ENCODE peak calls at places on chromosomes 3 and 15, in nine cellular contexts. Q is OCI-LY7, Y is T-helper 17 cell, M is lung, D is brain microvascular endothelial cell, R is T-helper 2 cell, S is posterior vena cava, B is epithelial cell of esophagus, N is NCI-H524 treated with DMSO at 0.1 percent for 48 hours. A is an unnamed sample.

GRCh38 chr15:40103124-40103858 is 5.4 kb downstream of the BMF start:
- DNase-seq in Q (no peak), Y (no peak), M (peak; percentile 83), D (no peak), R (no peak), S (peak; percentile 90), B (peak; percentile 90), N (peak; percentile 48), A (no peak)

GRCh38 chr3:47385796-47386195 is 5.0 kb downstream of the PTPN23 start:
- DNase-seq in Q (no peak), Y (no peak), M (no peak), D (no peak), R (no peak), S (no peak), B (no peak), N (no peak), A (no peak)

GRCh38 chr3:197495999-197496745 is 59.6 kb downstream of the BDH1 start:
- DNase-seq in Q (no peak), Y (no peak), M (no peak), D (no peak), R (no peak), S (no peak), B (no peak), N (no peak), A (no peak)

GRCh38 chr3:142912440-142913172 is 23.7 kb upstream of the PCOLCE2 start:
- DNase-seq in Q (no peak), Y (no peak), M (no peak), D (no peak), R (no peak), S (no peak), B (no peak), N (no peak), A (no peak)

GRCh38 chr3:46399557-46399956 is 7.3 kb downstream of the CCR5AS start:
- DNase-seq in Q (no peak), Y (no peak), M (no peak), D (no peak), R (no peak), S (no peak), B (peak; percentile 16), N (no peak), A (no peak)

GRCh38 chr3:112519424-112520001 is 20.2 kb upstream of the BTLA start:
- DNase-seq in Q (peak; percentile 81), Y (no peak), M (peak; percentile 33), D (peak; percentile 90), R (no peak), S (no peak), B (peak; percentile 73), N (peak; percentile 62), A (peak; percentile 83)

GRCh38 chr3:111143-112069 is 85.2 kb upstream of the CHL1 start:
- DNase-seq in Q (no peak), Y (no peak), M (no peak), D (no peak), R (no peak), S (no peak), B (peak; percentile 43), N (no peak), A (no peak)

GRCh38 chr15:95930659-95931375 is 399.7 kb upstream of the NR2F2 start:
- DNase-seq in Q (no peak), Y (no peak), M (no peak), D (no peak), R (no peak), S (no peak), B (no peak), N (peak; percentile 93), A (no peak)

GRCh38 chr15:60535265-60535664 is 56.3 kb upstream of the ICE2 start:
- DNase-seq in Q (no peak), Y (no peak), M (no peak), D (no peak), R (no peak), S (no peak), B (no peak), N (no peak), A (no peak)

GRCh38 chr3:28646435-28646834 is 297.8 kb upstream of the AZI2 start:
- DNase-seq in Q (no peak), Y (no peak), M (no peak), D (no peak), R (no peak), S (no peak), B (no peak), N (no peak), A (no peak)

GRCh38 chr15:50256188-50257041 is 9.1 kb downstream of the HDC start:
- DNase-seq in Q (no peak), Y (no peak), M (peak; percentile 17), D (peak; percentile 78), R (no peak), S (no peak), B (peak; percentile 73), N (no peak), A (no peak)

GRCh38 chr3:48130321-48130881 is 57.8 kb downstream of the CDC25A start:
- DNase-seq in Q (no peak), Y (no peak), M (peak; percentile 48), D (peak; percentile 94), R (no peak), S (peak; percentile 95), B (no peak), N (no peak), A (no peak)

GRCh38 chr3:13288732-13289718 is 131.1 kb downstream of the NUP210 start:
- DNase-seq in Q (no peak), Y (no peak), M (no peak), D (no peak), R (no peak), S (peak; percentile 80), B (no peak), N (no peak), A (no peak)

GRCh38 chr15:69158843-69159240 is 1.6 kb upstream of the GLCE start:
- DNase-seq in Q (no peak), Y (no peak), M (no peak), D (no peak), R (no peak), S (no peak), B (no peak), N (no peak), A (no peak)

GRCh38 chr3:106518516-106518915 is 649.7 kb upstream of the CBLB start:
- DNase-seq in Q (no peak), Y (no peak), M (no peak), D (peak; percentile 3), R (no peak), S (no peak), B (peak; percentile 57), N (no peak), A (no peak)

GRCh38 chr15:32867313-32867626 is 149.5 kb downstream of the GREM1 start:
- DNase-seq in Q (no peak), Y (no peak), M (no peak), D (peak; percentile 84), R (no peak), S (no peak), B (peak; percentile 85), N (no peak), A (no peak)

GRCh38 chr15:87618203-87618725 is 638.3 kb downstream of the NTRK3 start:
- DNase-seq in Q (no peak), Y (no peak), M (no peak), D (no peak), R (no peak), S (no peak), B (no peak), N (no peak), A (no peak)

GRCh38 chr15:37075777-37076176 is 24.6 kb downstream of the MEIS2 start:
- DNase-seq in Q (no peak), Y (no peak), M (no peak), D (no peak), R (no peak), S (no peak), B (no peak), N (no peak), A (no peak)

GRCh38 chr15:66581972-66582537 is 16.3 kb upstream of the LCTL start:
- DNase-seq in Q (no peak), Y (no peak), M (no peak), D (peak; percentile 42), R (no peak), S (no peak), B (no peak), N (no peak), A (no peak)

GRCh38 chr3:196057663-196058356 is 24.1 kb downstream of the TFRC start:
- DNase-seq in Q (no peak), Y (no peak), M (no peak), D (no peak), R (no peak), S (no peak), B (no peak), N (no peak), A (no peak)

GRCh38 chr15:34724486-34724885 is 30.3 kb downstream of the GJD2 start:
- DNase-seq in Q (no peak), Y (no peak), M (no peak), D (no peak), R (no peak), S (no peak), B (no peak), N (no peak), A (no peak)

GRCh38 chr3:170100937-170101336 is 63.1 kb downstream of the GPR160 start:
- DNase-seq in Q (no peak), Y (no peak), M (no peak), D (no peak), R (no peak), S (no peak), B (no peak), N (no peak), A (no peak)

GRCh38 chr3:37814547-37814946 is 47.1 kb upstream of the CTDSPL start:
- DNase-seq in Q (peak; percentile 39), Y (no peak), M (no peak), D (no peak), R (no peak), S (no peak), B (no peak), N (no peak), A (peak; percentile 29)

GRCh38 chr3:125443923-125444322 is 68.8 kb upstream of the ZNF148 start:
- DNase-seq in Q (no peak), Y (no peak), M (no peak), D (no peak), R (no peak), S (no peak), B (peak; percentile 65), N (no peak), A (no peak)

GRCh38 chr3:44948239-44948638 is 27.7 kb downstream of the ZDHHC3 start:
- DNase-seq in Q (no peak), Y (no peak), M (no peak), D (no peak), R (no peak), S (no peak), B (no peak), N (no peak), A (no peak)